ENCODE peak calls at places on chromosomes 4 and X, in four cellular contexts. R is GM06990, Z is iPS-NIHi11, G is nephron progenitor cell. F is an unnamed sample.

GRCh38 chrX:151962034-151962433 is 12.4 kb downstream of the GABRE start:
- DNase-seq in R (no peak), Z (no peak), G (no peak), F (no peak)

GRCh38 chr4:80465238-80465637 is 129.7 kb downstream of the CFAP299 start:
- DNase-seq in R (no peak), G (no peak), Z (peak), F (no peak)

GRCh38 chrX:38000706-38001105 is 5.6 kb upstream of the SYTL5 start:
- DNase-seq in R (no peak), G (no peak), Z (no peak), F (no peak)

GRCh38 chr4:80454040-80454439 is 118.5 kb downstream of the CFAP299 start:
- DNase-seq in R (no peak), Z (no peak), G (no peak), F (no peak)

GRCh38 chrX:47864785-47865184 is 28.1 kb downstream of the ZNF81 start:
- DNase-seq in G (no peak), R (no peak), Z (no peak), F (no peak)

GRCh38 chr4:26406346-26406975 is 83.8 kb downstream of the CCKAR start:
- DNase-seq in G (no peak), Z (no peak), R (no peak), F (no peak)

GRCh38 chr4:128608006-128608405 is 201.5 kb upstream of the JADE1 start:
- DNase-seq in G (no peak), R (no peak), Z (no peak), F (no peak)

GRCh38 chr4:2364654-2365053 is 53.8 kb downstream of the ZFYVE28 start:
- DNase-seq in G (no peak), Z (no peak), R (no peak), F (peak)

GRCh38 chr4:45147866-45148265 is 421.5 kb upstream of the GNPDA2 start:
- DNase-seq in G (no peak), R (no peak), Z (no peak), F (no peak)

GRCh38 chr4:136007991-136008390 is 1524.3 kb downstream of the PCDH18 start:
- DNase-seq in Z (no peak), R (no peak), G (no peak), F (no peak)

GRCh38 chrX:55135171-55135570 is 46.4 kb downstream of the PAGE2 start:
- DNase-seq in R (no peak), Z (peak), G (peak), F (peak)

GRCh38 chr4:54568184-54568583 is 89.6 kb upstream of the KIT start:
- DNase-seq in Z (no peak), R (no peak), G (no peak), F (no peak)

GRCh38 chr4:68724426-68724825 is 54.0 kb upstream of the UGT2B15 start:
- DNase-seq in Z (no peak), R (no peak), G (no peak), F (no peak)

GRCh38 chr4:14742054-14742453 is 260.2 kb upstream of the CPEB2 start:
- DNase-seq in R (no peak), Z (no peak), G (no peak), F (no peak)

GRCh38 chrX:21996872-21997271 is 35.3 kb upstream of the PHEX start:
- DNase-seq in R (no peak), G (no peak), Z (no peak), F (no peak)

GRCh38 chr4:7625073-7625472 is 190.3 kb upstream of the PSAPL1 start:
- DNase-seq in G (no peak), R (no peak), Z (no peak), F (no peak)

GRCh38 chr4:106222548-106222947 is 93.5 kb downstream of the TBCK start:
- DNase-seq in Z (no peak), R (no peak), G (no peak), F (no peak)

GRCh38 chrX:6661731-6662130 is 126.8 kb upstream of the VCX3A start:
- DNase-seq in R (no peak), Z (no peak), G (no peak), F (no peak)

GRCh38 chr4:99679204-99679603 is 21.6 kb upstream of the C4orf54 start:
- DNase-seq in R (no peak), Z (peak), G (no peak), F (peak)

GRCh38 chr4:22179124-22179874 is 230.7 kb upstream of the KCNIP4 start:
- DNase-seq in R (no peak), Z (no peak), G (no peak), F (no peak)

GRCh38 chr4:20297246-20297645 is 45.5 kb downstream of the SLIT2 start:
- DNase-seq in Z (no peak), R (no peak), G (no peak), F (no peak)

GRCh38 chr4:47340914-47341313 is 122.6 kb downstream of the COMMD8 start:
- DNase-seq in Z (no peak), R (no peak), G (no peak), F (no peak)

GRCh38 chrX:7021991-7022390 is 125.5 kb upstream of the STS start:
- DNase-seq in G (no peak), Z (no peak), R (no peak), F (no peak)

GRCh38 chrX:2342281-2342688 is 158.5 kb downstream of the DHRSX start:
- DNase-seq in Z (no peak), G (no peak), R (no peak), F (peak)

GRCh38 chrX:7146703-7147430 is 645 bp upstream of the STS start:
- DNase-seq in Z (no peak), R (peak), G (no peak), F (peak)

GRCh38 chr4:142406917-142407501 is 439.1 kb downstream of the INPP4B start:
- DNase-seq in Z (no peak), G (no peak), R (no peak), F (no peak)

GRCh38 chr4:139656614-139657486 is 8.8 kb upstream of the MGST2 start:
- DNase-seq in R (no peak), G (peak), Z (peak), F (peak)

GRCh38 chr4:6742989-6743388 is 27.0 kb downstream of the BLOC1S4 start:
- DNase-seq in Z (no peak), G (no peak), R (no peak), F (no peak)

GRCh38 chr4:140174535-140174934 is 20.6 kb upstream of the MAML3 start:
- DNase-seq in R (no peak), G (no peak), Z (no peak), F (no peak)

GRCh38 chr4:26751004-26751403 is 109.6 kb upstream of the STIM2 start:
- DNase-seq in G (no peak), R (no peak), Z (no peak), F (no peak)

GRCh38 chrX:69024931-69025330 is 140.3 kb downstream of the PJA1 start:
- DNase-seq in R (no peak), Z (peak), G (no peak), F (peak)

GRCh38 chrX:40247848-40248622 is 150.3 kb upstream of the BCOR start:
- DNase-seq in G (no peak), Z (no peak), R (no peak), F (no peak)

GRCh38 chr4:121951570-121952110 is at the start of gene TRPC3:
- DNase-seq in G (peak), R (peak), Z (peak), F (peak)

GRCh38 chrX:72102760-72103159 is 29.0 kb downstream of the RTL5 start:
- DNase-seq in Z (no peak), R (no peak), G (no peak), F (no peak)

GRCh38 chrX:28205905-28206304 is 224.7 kb upstream of the DCAF8L1 start:
- DNase-seq in G (no peak), Z (peak), R (no peak), F (no peak)

GRCh38 chrX:120452131-120452530 is 17.0 kb downstream of the LAMP2 start:
- DNase-seq in R (no peak), G (peak), Z (peak), F (no peak)

GRCh38 chr4:4781936-4782754 is 77.3 kb upstream of the MSX1 start:
- DNase-seq in Z (no peak), R (no peak), G (no peak), F (no peak)

GRCh38 chrX:119870626-119871131 is 854 bp downstream of the RNF113A start:
- DNase-seq in R (no peak), G (peak), Z (no peak), F (no peak)